ENCODE peak calls at places on chromosomes 11 and 22, in four cellular contexts. H, Z, I and X are unnamed samples.

GRCh38 chr11:118912742-118913410 is 12.8 kb downstream of the BCL9L start:
- DNase-seq in I (no peak), H (no peak), Z (no peak), X (no peak)

GRCh38 chr22:27686534-27686933 is 115.0 kb downstream of the MN1 start:
- DNase-seq in H (no peak), Z (no peak), I (no peak), X (no peak)

GRCh38 chr11:1064167-1064566 is 10.5 kb upstream of the MUC2 start:
- DNase-seq in I (no peak), H (no peak), Z (no peak), X (no peak)

GRCh38 chr22:28977050-28977449 is 84.6 kb downstream of the C22orf31 start:
- DNase-seq in I (no peak), Z (no peak), H (no peak), X (no peak)

GRCh38 chr11:2551131-2551530 is 106.3 kb downstream of the KCNQ1 start:
- DNase-seq in I (no peak), H (no peak), Z (no peak), X (no peak)

GRCh38 chr11:68969386-68969785 is 11.4 kb downstream of the MRGPRD start:
- DNase-seq in Z (no peak), H (no peak), I (no peak), X (no peak)

GRCh38 chr22:22342697-22343602 is 98.4 kb downstream of the VPREB1 start:
- DNase-seq in Z (peak), I (peak), H (no peak), X (peak)

GRCh38 chr11:133350045-133350444 is 182.3 kb downstream of the OPCML start:
- DNase-seq in Z (no peak), H (no peak), I (no peak), X (no peak)

GRCh38 chr22:18068381-18068988 is 9.3 kb upstream of the PEX26 start:
- DNase-seq in H (no peak), Z (no peak), I (no peak), X (no peak)

GRCh38 chr22:48953830-48954229 is 873.8 kb downstream of the BRD1 start:
- DNase-seq in Z (no peak), I (peak), H (no peak), X (no peak)

GRCh38 chr11:78282821-78283220 is 94.1 kb downstream of the USP35 start:
- DNase-seq in I (peak), H (no peak), Z (no peak), X (no peak)

GRCh38 chr11:27718853-27719574 is 18.8 kb upstream of the BDNF start:
- DNase-seq in I (no peak), Z (no peak), H (no peak), X (peak)

GRCh38 chr11:123273616-123274015 is 78.6 kb upstream of the CLMP start:
- DNase-seq in I (no peak), Z (no peak), H (no peak), X (no peak)
- TF ChIP-seq CTCF in I (no peak), Z (no peak), H (no peak), X (no peak)

DNA sequence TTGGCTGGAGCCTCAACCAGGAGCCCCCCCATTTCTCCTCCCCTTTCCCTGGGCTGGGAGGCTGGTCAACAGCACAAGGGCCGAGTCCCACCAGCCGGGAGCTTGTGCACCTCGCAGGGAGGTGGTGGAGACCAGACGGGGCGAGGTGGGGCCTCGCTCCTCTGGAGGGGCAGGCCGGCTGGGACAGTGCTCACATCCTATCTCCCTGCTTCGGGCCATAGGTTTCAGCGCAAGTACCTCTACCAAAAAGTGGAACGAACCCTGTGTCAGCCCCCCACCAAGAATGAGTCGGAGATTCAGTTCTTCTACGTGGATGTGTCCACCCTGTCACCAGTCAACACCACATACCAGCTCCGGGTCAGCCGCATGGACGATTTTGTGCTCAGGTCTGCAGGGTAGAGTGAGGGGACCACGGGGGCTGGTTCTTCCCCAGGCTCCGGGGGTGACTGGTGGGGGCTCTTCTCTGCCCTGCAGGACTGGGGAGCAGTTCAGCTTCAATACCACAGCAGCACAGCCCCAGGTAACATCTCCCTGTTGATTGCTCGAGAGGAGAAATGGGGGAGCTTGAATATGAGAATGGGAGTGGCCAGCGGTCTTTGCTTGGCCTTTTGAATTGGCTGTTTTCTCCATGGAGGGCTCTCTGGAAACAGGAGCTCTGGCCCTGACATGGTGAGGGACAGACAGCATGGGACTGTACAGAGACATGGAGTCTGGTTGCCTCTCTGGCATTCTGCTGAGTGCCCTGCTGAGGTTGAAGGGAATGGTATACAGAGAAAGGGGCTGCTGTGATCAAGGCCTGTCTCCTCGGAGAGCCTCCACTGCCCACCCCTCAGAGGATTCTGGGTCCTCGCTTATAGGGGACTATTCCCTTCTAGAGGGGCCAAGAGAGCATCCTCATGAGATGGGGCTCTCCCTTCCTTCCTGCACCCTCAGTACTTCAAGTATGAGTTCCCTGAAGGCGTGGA is 3.3 kb downstream of the SIDT2 start:
- DNase-seq in Z (no peak), H (no peak), I (no peak), X (no peak)
- TF ChIP-seq CTCF in Z (no peak), H (no peak), I (no peak), X (no peak)

GRCh38 chr22:33879796-33880195 is 40.5 kb downstream of the LARGE1 start:
- DNase-seq in Z (no peak), H (no peak), I (no peak), X (no peak)
- TF ChIP-seq CTCF in Z (no peak), H (no peak), I (no peak), X (no peak)

DNA sequence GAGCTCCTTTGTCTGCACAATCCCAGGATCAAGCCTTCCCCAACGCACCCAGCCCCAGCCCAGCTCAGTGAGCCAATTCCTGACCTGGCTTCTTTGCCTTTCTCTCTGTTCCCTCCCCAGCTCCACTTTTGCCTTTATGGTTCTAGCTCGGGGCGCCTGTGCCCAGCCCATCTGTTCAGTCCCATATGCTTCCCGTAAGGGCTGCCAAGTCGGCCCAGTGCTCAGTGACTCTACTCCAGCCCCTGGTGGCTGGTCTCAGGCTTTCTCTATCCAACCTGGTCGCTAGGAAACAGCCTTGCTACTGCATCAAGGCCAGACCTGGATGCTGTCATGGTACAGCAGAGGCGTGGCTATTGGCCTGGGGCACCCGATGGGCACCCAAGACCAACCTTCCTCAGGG is 178.1 kb downstream of the DSCAML1 start:
- DNase-seq in Z (no peak), I (no peak), H (no peak), X (no peak)
- TF ChIP-seq CTCF in Z (no peak), I (no peak), H (no peak), X (peak)

DNA sequence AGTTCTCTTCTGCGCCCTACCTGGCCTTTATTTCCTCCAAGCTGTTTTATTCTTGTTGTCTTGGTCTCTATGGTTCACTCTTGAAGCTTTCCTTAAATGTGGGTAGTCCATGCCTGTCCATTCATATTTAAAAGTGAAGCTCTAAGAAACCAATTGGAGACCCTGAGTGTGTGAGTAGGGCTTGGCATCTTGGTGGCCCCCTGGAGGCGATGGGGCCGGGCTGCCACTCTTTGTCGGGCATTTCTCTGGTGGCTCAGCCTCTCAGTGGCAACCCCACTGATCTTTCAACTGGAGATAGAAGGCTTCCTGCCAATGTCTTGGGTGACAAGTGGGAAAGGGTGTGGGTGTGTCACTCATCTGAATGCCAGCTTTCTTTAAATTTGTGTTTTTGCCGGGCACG is 9.1 kb downstream of the TRPT1 start:
- DNase-seq in Z (no peak), H (no peak), I (no peak), X (no peak)
- TF ChIP-seq CTCF in Z (peak), H (no peak), I (no peak), X (no peak)

GRCh38 chr22:39241632-39242388 is 3.0 kb downstream of the PDGFB start:
- DNase-seq in H (no peak), I (no peak), Z (no peak), X (no peak)

GRCh38 chr22:39242389-39242808 is 2.4 kb downstream of the PDGFB start:
- DNase-seq in Z (no peak), H (no peak), I (no peak), X (no peak)

GRCh38 chr22:39242809-39243442 is 1.9 kb downstream of the PDGFB start:
- DNase-seq in H (no peak), Z (no peak), I (no peak), X (peak)

GRCh38 chr22:39239561-39240423 is 5.0 kb downstream of the PDGFB start:
- DNase-seq in H (no peak), I (peak), Z (no peak), X (no peak)

GRCh38 chr22:39240841-39241631 is 3.7 kb downstream of the PDGFB start:
- DNase-seq in I (no peak), H (no peak), Z (no peak), X (no peak)
- TF ChIP-seq CTCF in I (no peak), H (no peak), Z (no peak), X (no peak)

DNA sequence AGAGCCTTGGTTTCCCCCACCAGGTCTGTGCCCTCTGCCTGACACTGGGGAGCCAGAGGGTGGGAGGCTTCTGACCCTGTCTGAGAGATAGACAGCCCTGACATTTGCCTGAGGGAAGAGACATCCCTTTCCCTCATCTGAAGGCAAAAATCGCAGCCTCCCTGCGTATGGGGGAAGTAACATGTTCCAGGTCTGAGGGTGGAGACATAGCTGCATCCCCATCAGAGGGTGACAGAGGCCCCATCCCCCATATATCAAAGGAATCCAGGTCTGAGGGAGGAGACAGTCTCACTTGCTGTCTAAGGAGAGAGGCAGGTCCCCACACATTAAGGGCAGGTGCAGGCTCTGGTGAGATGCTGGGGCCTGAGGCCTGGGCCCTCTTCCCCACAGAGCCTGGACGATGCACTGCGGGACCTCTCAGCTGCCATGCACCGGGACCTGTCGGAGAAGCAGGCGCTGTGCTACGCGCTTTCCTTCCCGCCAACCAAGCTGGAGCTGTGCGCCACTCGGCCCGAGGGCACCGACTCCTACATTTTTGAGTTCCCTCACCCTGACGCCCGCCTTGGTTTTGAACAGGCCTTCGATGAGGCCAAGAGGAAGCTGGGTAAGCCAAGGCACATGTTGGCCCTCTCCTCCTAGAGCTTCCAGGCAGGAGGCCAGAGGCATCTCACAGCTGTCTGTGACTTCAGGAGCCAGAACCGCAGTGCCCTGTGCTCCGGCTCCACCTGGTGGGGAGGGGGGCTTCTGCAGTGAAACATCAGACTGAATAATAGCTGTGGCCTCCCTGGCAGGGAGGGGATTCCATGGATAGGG is 16.1 kb upstream of the RELT start:
- DNase-seq in Z (peak), I (no peak), H (no peak), X (no peak)
- TF ChIP-seq CTCF in Z (peak), I (no peak), H (no peak), X (peak)

DNA sequence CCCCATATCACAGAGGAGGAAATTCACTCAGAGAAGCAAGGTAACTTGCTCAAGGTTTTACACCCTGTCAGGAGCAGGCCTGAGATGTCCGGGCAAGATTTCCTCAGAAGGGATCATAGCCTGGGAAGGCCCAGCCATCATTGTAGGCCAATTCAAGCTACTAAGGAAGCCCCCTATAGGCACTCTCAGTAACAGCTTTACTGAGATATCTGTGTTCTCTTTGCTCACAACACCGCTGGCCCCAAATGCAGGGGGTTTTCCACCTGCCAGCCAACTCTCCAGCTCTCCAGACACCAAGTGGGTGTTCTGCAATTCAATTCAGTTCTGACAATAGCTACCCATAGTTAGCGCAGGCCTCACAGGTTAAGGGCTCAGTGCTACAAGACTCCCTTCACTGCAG is 84.0 kb downstream of the SLC36A4 start:
- DNase-seq in I (no peak), Z (no peak), H (no peak), X (no peak)
- TF ChIP-seq CTCF in I (no peak), Z (no peak), H (no peak), X (peak)